ENCODE peak calls at places on chromosomes 3 and 15, in seven cellular contexts. P is colonic mucosa, S is hepatocyte, Y is body of pancreas, N is sigmoid colon, U is lower lobe of right lung, L is adrenal gland. F is an unnamed sample. For H3K27me3, the result is how much of the 10 kb centered on the place peaks cover.

GRCh38 chr15:99117563-99118257 is 12.8 kb downstream of the SYNM start:
- DNase-seq in N (peak), Y (no peak), S (no peak), L (no peak), U (peak), P (no peak), F (no peak)

GRCh38 chr3:101809178-101810022 is 30.4 kb downstream of the NXPE3 start:
- DNase-seq in L (no peak), P (peak), S (peak), Y (peak), N (no peak), U (no peak), F (peak)

GRCh38 chr3:38137615-38138346 is 680 bp upstream of the MYD88 start:
- DNase-seq in Y (peak), U (peak), S (no peak), N (no peak), L (no peak), P (peak), F (no peak)

GRCh38 chr3:161252143-161252542 is 31.0 kb downstream of the NMD3 start:
- DNase-seq in P (no peak), S (no peak), L (no peak), U (no peak), Y (no peak), N (no peak), F (no peak)

GRCh38 chr3:39075910-39076309 is 24.1 kb downstream of the WDR48 start:
- DNase-seq in P (no peak), U (no peak), N (no peak), S (no peak), Y (no peak), L (no peak), F (no peak)

GRCh38 chr3:14962762-14963161 is 15.4 kb downstream of the NR2C2 start:
- DNase-seq in U (no peak), Y (no peak), P (no peak), S (no peak), L (no peak), N (no peak), F (peak)

GRCh38 chr3:156938724-156939123 is 112.6 kb downstream of the LEKR1 start:
- DNase-seq in S (no peak), N (no peak), L (no peak), P (no peak), Y (no peak), U (no peak), F (no peak)

GRCh38 chr3:69764861-69765260 is 25.6 kb downstream of the MITF start:
- DNase-seq in Y (no peak), N (no peak), L (no peak), P (no peak), U (no peak), S (no peak), F (no peak)

GRCh38 chr3:181105636-181106035 is 116.1 kb upstream of the DNAJC19 start:
- DNase-seq in N (no peak), P (no peak), L (no peak), U (no peak), S (no peak), Y (no peak), F (no peak)

GRCh38 chr15:72182673-72183072 is 14.9 kb downstream of the GRAMD2A start:
- DNase-seq in L (no peak), Y (no peak), N (no peak), P (no peak), U (no peak), S (no peak), F (no peak)

GRCh38 chr3:37862219-37862711 is 585 bp downstream of the CTDSPL start:
- DNase-seq in N (peak), P (peak), L (peak), U (peak), S (peak), Y (peak), F (peak)

GRCh38 chr15:25508369-25509002 is 69.7 kb upstream of the UBE3A start:
- DNase-seq in U (no peak), P (no peak), Y (no peak), S (peak), N (no peak), L (peak), F (peak)

GRCh38 chr3:97896547-97896946 is 74.7 kb downstream of the CRYBG3 start:
- DNase-seq in P (no peak), L (no peak), Y (no peak), N (no peak), U (no peak), S (no peak), F (no peak)

GRCh38 chr15:70494861-70495571 is 268.3 kb downstream of the UACA start:
- DNase-seq in L (no peak), N (no peak), S (peak), U (no peak), P (no peak), Y (no peak), F (peak)

GRCh38 chr15:61841461-61841860 is 218.8 kb downstream of the VPS13C start:
- DNase-seq in U (no peak), L (no peak), Y (no peak), P (no peak), N (no peak), S (no peak), F (no peak)

GRCh38 chr3:76826915-76827314 is 213.0 kb upstream of the ROBO2 start:
- DNase-seq in S (peak), U (no peak), Y (no peak), L (no peak), N (no peak), P (no peak), F (no peak)

GRCh38 chr15:84917452-84917851 is 33.0 kb downstream of the SLC28A1 start:
- DNase-seq in Y (no peak), U (no peak), S (no peak), N (no peak), P (no peak), L (no peak), F (no peak)

GRCh38 chr3:30655187-30655812 is 48.9 kb downstream of the TGFBR2 start:
- DNase-seq in S (no peak), L (no peak), U (no peak), P (no peak), N (no peak), Y (no peak), F (peak)

GRCh38 chr3:56962200-56962599 is 98.3 kb upstream of the SPATA12 start:
- DNase-seq in Y (no peak), L (no peak), N (no peak), P (no peak), U (no peak), S (no peak), F (no peak)

GRCh38 chr15:99098426-99098825 is 6.5 kb upstream of the SYNM start:
- DNase-seq in Y (no peak), S (no peak), U (no peak), N (no peak), L (no peak), P (no peak), F (no peak)

GRCh38 chr3:163785693-163786092 is 1292.6 kb downstream of the SI start:
- DNase-seq in L (no peak), U (no peak), N (no peak), S (peak), Y (no peak), P (no peak), F (peak)

GRCh38 chr15:75455982-75456531 is 4.6 kb upstream of the SIN3A start:
- DNase-seq in Y (no peak), L (peak), S (peak), U (peak), P (peak), N (no peak), F (peak)

GRCh38 chr3:180684807-180685206 is 5.5 kb upstream of the CCDC39 start:
- DNase-seq in L (no peak), S (no peak), U (no peak), N (no peak), P (no peak), Y (no peak), F (no peak)

GRCh38 chr15:29308299-29308698 is 38.7 kb upstream of the NSMCE3 start:
- DNase-seq in N (no peak), P (no peak), U (no peak), Y (no peak), L (no peak), S (no peak), F (no peak)

GRCh38 chr3:193240850-193241706 is at the start of gene PLAAT1:
- DNase-seq in L (peak), U (peak), N (peak), P (peak), S (peak), Y (peak), F (no peak)

GRCh38 chr3:79351693-79352092 is 416.1 kb downstream of the ROBO1 start:
- DNase-seq in L (no peak), U (no peak), P (no peak), S (no peak), Y (no peak), N (no peak), F (no peak)

GRCh38 chr15:43229977-43230376 is 9.2 kb upstream of the EPB42 start:
- DNase-seq in U (no peak), N (no peak), S (no peak), P (no peak), L (no peak), Y (no peak), F (no peak)

GRCh38 chr15:100810831-100811230 is 68.8 kb upstream of the ALDH1A3 start:
- DNase-seq in N (no peak), L (no peak), S (no peak), U (no peak), Y (no peak), P (no peak), F (no peak)

GRCh38 chr3:72152551-72153476 is 367.9 kb upstream of the PROK2 start:
- DNase-seq in L (peak), Y (peak), S (peak), P (peak), N (peak), U (peak), F (peak)

GRCh38 chr3:190673157-190673556 is 159.3 kb downstream of the IL1RAP start:
- DNase-seq in L (no peak), S (no peak), P (no peak), Y (no peak), U (no peak), N (no peak), F (peak)

GRCh38 chr3:193563999-193564398 is 9.3 kb upstream of the ATP13A4 start:
- DNase-seq in U (peak), N (no peak), Y (peak), P (peak), L (peak), S (peak), F (no peak)

GRCh38 chr15:79425591-79426295 is 6.4 kb upstream of the MINAR1 start:
- DNase-seq in Y (no peak), N (no peak), L (no peak), P (no peak), S (no peak), U (no peak), F (no peak)

GRCh38 chr3:66800941-66801545 is 197.1 kb upstream of the KBTBD8 start:
- DNase-seq in S (no peak), N (no peak), U (no peak), L (no peak), P (no peak), Y (no peak), F (peak)

GRCh38 chr15:51536965-51537574 is 85.5 kb downstream of the DMXL2 start:
- DNase-seq in Y (no peak), N (no peak), L (no peak), P (no peak), S (peak), U (no peak), F (peak)

GRCh38 chr15:64622410-64623260 is 152.8 kb downstream of the RBPMS2 start:
- DNase-seq in L (no peak), U (no peak), P (no peak), N (no peak), S (no peak), Y (no peak), F (no peak)

GRCh38 chr15:40590635-40591105 is 3.4 kb upstream of the KNL1 start:
- DNase-seq in S (peak), L (no peak), N (no peak), Y (no peak), U (no peak), P (no peak), F (no peak)

GRCh38 chr3:105812194-105812586 is 56.6 kb downstream of the CBLB start:
- DNase-seq in N (no peak), S (no peak), Y (no peak), P (no peak), U (no peak), L (no peak), F (no peak)

GRCh38 chr15:63551400-63551799 is 45.8 kb upstream of the FBXL22 start:
- DNase-seq in L (no peak), U (no peak), N (no peak), P (no peak), S (no peak), Y (peak), F (peak)

GRCh38 chr3:35187908-35188307 is 451.4 kb upstream of the ARPP21 start:
- DNase-seq in U (no peak), S (no peak), Y (no peak), L (no peak), N (no peak), P (no peak), F (no peak)

DNA sequence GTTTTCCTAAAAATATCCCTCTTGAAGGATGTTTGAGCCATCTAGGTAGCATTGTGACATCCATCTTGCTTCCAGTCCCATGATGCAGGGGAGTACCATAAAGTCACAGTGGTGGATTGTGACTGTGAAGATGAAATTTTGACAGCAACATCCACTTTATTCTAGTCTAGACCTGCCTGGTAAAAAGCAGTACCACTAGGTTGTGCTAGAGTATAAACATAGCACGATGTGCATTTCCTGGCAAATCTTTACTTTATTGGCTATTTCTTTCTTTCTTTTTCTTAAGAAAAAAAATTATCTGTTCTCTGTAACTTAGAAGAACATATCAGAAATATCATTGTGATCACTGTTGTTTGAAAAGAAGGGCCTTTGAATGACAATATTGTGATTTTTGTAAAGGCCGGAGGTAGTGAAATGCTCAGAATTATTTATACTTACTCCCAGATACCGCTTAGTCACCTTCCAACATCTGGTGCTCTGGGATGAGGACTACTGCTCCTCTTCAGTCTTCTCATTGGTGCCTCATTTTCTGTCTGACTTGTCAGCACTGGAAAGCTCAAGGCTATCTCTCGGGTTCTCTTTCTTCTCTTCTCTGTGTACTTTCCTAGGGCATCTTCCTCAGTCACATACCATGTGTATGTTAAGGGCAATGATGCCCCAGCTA is 35.6 kb downstream of the AGBL1 start:
- DNase-seq in N (no peak), Y (no peak), P (no peak), L (no peak), S (peak), U (no peak), F (no peak)
- TF ChIP-seq CTCF in N (no peak), Y (no peak), P (no peak), L (peak), S (peak), U (no peak), F (no peak)

DNA sequence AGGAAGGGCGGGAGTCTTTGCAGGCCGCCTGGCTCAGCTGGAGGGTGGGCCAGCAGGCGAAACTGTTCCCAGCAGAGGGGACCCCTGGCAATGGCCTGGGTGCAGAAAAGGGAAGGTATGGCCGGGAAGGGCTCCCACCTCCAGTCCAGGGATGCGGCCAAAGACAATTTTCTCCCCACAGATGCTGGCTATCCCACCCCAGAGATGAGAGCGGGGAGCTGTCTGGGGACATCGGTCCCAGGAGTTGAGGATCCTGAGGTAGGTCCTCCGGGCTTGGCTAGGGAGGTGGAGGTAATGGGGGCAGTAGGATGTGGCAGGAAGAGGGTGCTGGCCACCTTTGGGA is 1.7 kb downstream of the SEMA3G start:
- DNase-seq in P (no peak), L (no peak), Y (no peak), S (no peak), N (no peak), U (no peak), F (no peak)
- H3K4me3 ChIP-seq in P (no peak), L (no peak), Y (no peak), S (no peak), N (no peak), U (peak), F (no peak)

GRCh38 chr3:32821686-32822296 is 4.0 kb downstream of the TRIM71 start:
- DNase-seq in N (no peak), L (peak), Y (peak), P (no peak), S (peak), U (peak), F (no peak)
- H3K27me3 ChIP-seq in N (under half), L (under half), Y (under half), P (half or more), S (under half), U (under half), F (half or more)

GRCh38 chr15:52783929-52784798 is 6.0 kb downstream of the ONECUT1 start:
- DNase-seq in P (no peak), U (no peak), S (peak), Y (peak), L (no peak), N (no peak), F (no peak)
- TF ChIP-seq CTCF in P (peak), U (peak), S (peak), Y (peak), L (peak), N (no peak), F (peak)

DNA sequence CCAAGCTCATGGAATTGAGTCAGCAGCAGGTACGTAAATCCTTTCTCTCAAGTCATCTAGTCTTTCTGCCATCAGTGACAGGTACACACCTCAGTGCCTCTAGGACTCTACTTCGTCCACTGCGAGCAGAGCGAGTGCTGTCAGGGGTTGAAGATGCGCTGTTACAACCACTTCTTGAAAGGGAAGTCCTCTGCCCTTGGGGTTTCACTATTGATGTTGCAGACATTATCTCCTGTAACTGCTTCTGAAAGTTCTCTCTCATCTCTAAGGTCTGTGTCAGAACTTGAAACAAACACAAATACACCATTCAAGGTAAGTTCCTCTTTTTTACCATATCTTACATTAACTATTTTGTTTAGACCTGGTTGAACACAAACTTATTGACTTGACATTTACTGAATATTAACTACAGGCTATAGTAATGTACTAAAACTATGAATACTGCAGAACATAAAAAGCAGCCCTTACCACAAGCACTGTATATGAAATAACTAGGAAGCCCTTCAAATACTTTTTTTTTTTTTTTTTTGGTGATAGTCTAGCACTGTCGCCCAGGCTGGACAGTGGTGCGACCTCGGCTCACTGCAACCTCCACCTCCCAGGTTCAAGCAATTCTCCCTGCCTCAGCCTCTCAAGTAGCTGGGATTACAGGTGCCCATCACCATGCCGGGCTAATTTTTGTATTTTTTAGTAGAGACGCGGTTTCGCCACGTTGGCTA is 41.5 kb downstream of the TOPBP1 start:
- DNase-seq in L (no peak), U (no peak), Y (no peak), S (no peak), P (no peak), N (no peak), F (no peak)
- H3K4me3 ChIP-seq in L (no peak), U (no peak), Y (no peak), S (no peak), P (no peak), N (no peak), F (no peak)

DNA sequence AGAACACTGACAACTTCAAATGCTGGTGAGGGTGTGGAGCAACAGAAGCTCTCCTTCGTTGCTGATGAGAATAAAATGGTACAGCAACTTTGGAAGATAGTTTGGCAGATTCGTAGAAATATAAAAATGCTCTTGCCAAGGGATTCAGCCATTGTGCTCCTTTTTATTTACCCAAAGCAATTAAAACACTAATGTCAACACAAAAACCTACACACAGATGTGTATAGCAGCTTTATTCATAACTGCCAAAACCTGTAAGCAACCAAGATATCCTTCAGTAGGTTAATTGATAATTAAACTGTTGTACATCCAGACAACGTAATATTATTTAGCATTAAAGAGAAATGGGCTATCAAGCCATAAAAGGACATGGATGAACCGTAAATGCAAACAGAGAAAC is 37.8 kb upstream of the LSAMP start:
- DNase-seq in P (no peak), Y (no peak), S (no peak), N (no peak), L (no peak), U (no peak), F (no peak)
- H3K27me3 ChIP-seq in P (under half), Y (under half), S (under half), N (under half), L (under half), U (under half), F (under half)

GRCh38 chr3:172982731-172983364 is 158.2 kb downstream of the SPATA16 start:
- DNase-seq in L (no peak), U (no peak), S (no peak), N (no peak), Y (no peak), P (no peak), F (no peak)
- TF ChIP-seq CTCF in L (no peak), U (no peak), S (peak), N (no peak), Y (no peak), P (no peak), F (no peak)

F was measured in brain microvascular endothelial cell.